ENCODE peak calls at places on chromosomes 2 and 18, in ten cellular contexts. D is fibroblast of lung, I is GM10248, T is cardiac muscle cell, V is PC-3, M is IMR-90, Q is pancreas, E is stomach, H is heart right ventricle, W is epithelial cell of proximal tubule. A is an unnamed sample.

GRCh38 chr2:172996387-172996961 is 79.2 kb upstream of the MAP3K20 start:
- DNase-seq in V (peak), W (no peak), D (peak), H (no peak), T (no peak), E (no peak), M (peak), Q (no peak), I (no peak), A (no peak)

GRCh38 chr18:74840492-74841167 is 243.0 kb downstream of the ZNF407 start:
- DNase-seq in Q (no peak), E (no peak), M (peak), D (peak), H (no peak), I (no peak), V (peak), T (no peak), W (no peak), A (no peak)

GRCh38 chr2:8578335-8579244 is 103.3 kb upstream of the ID2 start:
- DNase-seq in E (peak), Q (no peak), V (peak), W (no peak), H (no peak), D (peak), T (no peak), I (no peak), M (peak), A (no peak)

GRCh38 chr2:52810460-52810859 is 957.1 kb upstream of the CHAC2 start:
- DNase-seq in T (peak), W (peak), V (peak), E (no peak), M (peak), D (peak), H (no peak), I (peak), Q (no peak), A (no peak)

GRCh38 chr2:103464831-103465230 is 703.0 kb downstream of the TMEM182 start:
- DNase-seq in D (no peak), H (no peak), M (no peak), V (no peak), T (no peak), Q (no peak), W (no peak), E (no peak), I (no peak), A (no peak)

GRCh38 chr2:128214251-128214650 is 104.4 kb downstream of the HS6ST1 start:
- DNase-seq in T (no peak), V (no peak), H (no peak), E (no peak), D (no peak), I (no peak), Q (no peak), M (no peak), W (no peak), A (no peak)

GRCh38 chr2:47594656-47595055 is 188.3 kb upstream of the MSH6 start:
- DNase-seq in E (no peak), W (no peak), I (no peak), D (no peak), Q (no peak), T (no peak), V (no peak), M (no peak), H (no peak), A (no peak)

GRCh38 chr2:43484323-43484930 is 111.4 kb downstream of the THADA start:
- DNase-seq in W (no peak), D (peak), T (peak), V (peak), M (peak), I (no peak), Q (no peak), E (no peak), H (no peak), A (no peak)

GRCh38 chr2:159968282-159968900 is 94.0 kb downstream of the PLA2R1 start:
- DNase-seq in W (no peak), V (peak), E (no peak), H (no peak), I (peak), M (peak), Q (peak), T (peak), D (peak), A (peak)

GRCh38 chr2:240556553-240557100 is 1.2 kb downstream of the ANKMY1 start:
- DNase-seq in V (peak), W (no peak), Q (peak), I (peak), M (peak), T (peak), H (peak), E (peak), D (peak), A (peak)

GRCh38 chr2:240858871-240859270 is 9.8 kb upstream of the AGXT start:
- DNase-seq in V (no peak), M (no peak), I (no peak), T (no peak), W (no peak), Q (no peak), E (no peak), D (no peak), H (no peak), A (no peak)

GRCh38 chr18:58512161-58512581 is 116.7 kb downstream of the ALPK2 start:
- DNase-seq in H (no peak), Q (no peak), D (no peak), W (no peak), E (no peak), V (no peak), I (no peak), T (no peak), M (no peak), A (no peak)

GRCh38 chr2:33015421-33016142 is 68.8 kb downstream of the LTBP1 start:
- DNase-seq in T (peak), V (peak), Q (peak), W (peak), M (peak), D (peak), H (no peak), I (no peak), E (no peak), A (no peak)

GRCh38 chr2:235990344-235990743 is 177.8 kb downstream of the GBX2 start:
- DNase-seq in E (peak), W (no peak), V (no peak), Q (peak), H (peak), I (no peak), D (no peak), M (no peak), T (no peak), A (no peak)

GRCh38 chr2:234355798-234356365 is 141.0 kb downstream of the ARL4C start:
- DNase-seq in I (no peak), E (no peak), Q (no peak), H (no peak), D (no peak), W (no peak), T (no peak), V (no peak), M (no peak), A (no peak)

GRCh38 chr2:29723255-29724001 is 198.0 kb downstream of the ALK start:
- DNase-seq in T (no peak), W (no peak), Q (peak), H (no peak), E (peak), M (no peak), D (no peak), V (peak), I (peak), A (no peak)

GRCh38 chr18:24986611-24987270 is 365.2 kb downstream of the ZNF521 start:
- DNase-seq in W (no peak), D (peak), I (no peak), T (peak), E (no peak), V (no peak), M (peak), Q (no peak), H (no peak), A (no peak)

GRCh38 chr2:160289803-160290202 is 89.7 kb upstream of the ITGB6 start:
- DNase-seq in W (no peak), E (no peak), T (no peak), I (no peak), H (no peak), V (no peak), D (no peak), M (no peak), Q (no peak), A (no peak)

GRCh38 chr18:8478166-8478967 is 130.9 kb upstream of the RAB12 start:
- DNase-seq in W (no peak), D (peak), Q (peak), M (peak), T (peak), E (peak), I (peak), V (peak), H (peak), A (peak)

GRCh38 chr2:120682654-120683053 is 53.0 kb upstream of the GLI2 start:
- DNase-seq in W (no peak), M (no peak), H (no peak), D (no peak), Q (no peak), I (no peak), V (no peak), T (no peak), E (no peak), A (no peak)

GRCh38 chr18:55100817-55101457 is 141.7 kb upstream of the CCDC68 start:
- DNase-seq in T (no peak), M (peak), D (peak), H (no peak), I (no peak), W (peak), E (no peak), V (peak), Q (no peak), A (no peak)

GRCh38 chr18:29083545-29083944 is 906.6 kb upstream of the CDH2 start:
- DNase-seq in T (no peak), D (no peak), E (no peak), H (no peak), I (no peak), W (no peak), Q (no peak), M (peak), V (no peak), A (no peak)

GRCh38 chr2:127143851-127144782 is 37.2 kb upstream of the BIN1 start:
- DNase-seq in Q (no peak), M (peak), D (peak), H (no peak), E (no peak), W (peak), T (no peak), V (no peak), I (no peak), A (no peak)

GRCh38 chr2:217790681-217791392 is 212.0 kb downstream of the TNS1 start:
- DNase-seq in I (peak), W (no peak), H (no peak), Q (no peak), M (peak), E (peak), D (peak), V (peak), T (no peak), A (no peak)

GRCh38 chr2:44975571-44976450 is 33.4 kb downstream of the SIX2 start:
- DNase-seq in Q (no peak), D (peak), I (peak), M (no peak), T (no peak), E (no peak), H (no peak), W (no peak), V (no peak), A (no peak)

GRCh38 chr2:239399404-239399999 is 1.3 kb downstream of the HDAC4 start:
- DNase-seq in Q (peak), M (peak), E (peak), D (peak), T (peak), I (no peak), W (peak), V (peak), H (no peak), A (no peak)

GRCh38 chr18:27665264-27665799 is 480.2 kb upstream of the CHST9 start:
- DNase-seq in V (no peak), W (no peak), D (peak), E (no peak), T (peak), Q (no peak), I (no peak), H (no peak), M (no peak), A (no peak)

GRCh38 chr2:117674172-117674571 is 140.3 kb upstream of the DDX18 start:
- DNase-seq in T (no peak), H (no peak), E (no peak), M (no peak), W (no peak), I (no peak), D (no peak), V (no peak), Q (no peak), A (no peak)

GRCh38 chr2:69694894-69695849 is 46.8 kb upstream of the ANXA4 start:
- DNase-seq in V (peak), Q (no peak), T (no peak), E (no peak), I (no peak), W (no peak), H (no peak), D (peak), M (peak), A (no peak)

GRCh38 chr2:134362152-134362653 is 108.3 kb downstream of the MGAT5 start:
- DNase-seq in D (no peak), M (no peak), Q (no peak), E (no peak), T (no peak), V (no peak), H (no peak), W (no peak), I (no peak), A (no peak)

GRCh38 chr18:50870138-50870845 is 8.6 kb upstream of the ME2 start:
- DNase-seq in I (no peak), V (peak), Q (no peak), W (peak), E (no peak), H (no peak), M (peak), T (no peak), D (peak), A (no peak)

GRCh38 chr2:79393806-79394484 is 118.9 kb upstream of the CTNNA2 start:
- DNase-seq in W (no peak), T (peak), H (peak), Q (no peak), V (no peak), I (no peak), D (peak), M (no peak), E (no peak), A (no peak)

GRCh38 chr2:6073260-6074141 is 381.3 kb downstream of the SOX11 start:
- DNase-seq in Q (no peak), T (peak), V (no peak), E (no peak), D (peak), W (no peak), I (no peak), M (peak), H (no peak), A (no peak)

GRCh38 chr2:20443276-20443920 is 3.5 kb upstream of the RHOB start:
- DNase-seq in E (peak), I (peak), V (peak), H (no peak), D (no peak), T (peak), M (peak), W (peak), Q (peak), A (no peak)

GRCh38 chr2:108449410-108450200 is 599 bp downstream of the GCC2 start:
- DNase-seq in V (peak), I (peak), T (peak), D (peak), M (peak), H (no peak), W (no peak), E (peak), Q (no peak), A (no peak)

GRCh38 chr2:138779451-138780440 is at the start of gene NXPH2:
- DNase-seq in T (peak), E (no peak), I (no peak), V (no peak), D (peak), H (no peak), Q (no peak), W (no peak), M (no peak), A (peak)

GRCh38 chr2:65708129-65708528 is 275.7 kb upstream of the SPRED2 start:
- DNase-seq in Q (no peak), M (peak), T (no peak), D (peak), E (no peak), W (peak), H (no peak), V (no peak), I (no peak), A (no peak)

GRCh38 chr2:65706376-65706775 is 274.0 kb upstream of the SPRED2 start:
- DNase-seq in H (no peak), Q (no peak), W (no peak), D (peak), I (no peak), E (no peak), T (no peak), V (no peak), M (no peak), A (no peak)

GRCh38 chr2:65710356-65710755 is 278.0 kb upstream of the SPRED2 start:
- DNase-seq in V (no peak), M (no peak), I (no peak), D (no peak), H (no peak), Q (no peak), W (no peak), T (no peak), E (no peak), A (no peak)

GRCh38 chr2:65711863-65712262 is 279.5 kb upstream of the SPRED2 start:
- DNase-seq in M (no peak), H (no peak), E (no peak), W (no peak), I (no peak), T (no peak), D (no peak), Q (no peak), V (no peak), A (no peak)

DNA sequence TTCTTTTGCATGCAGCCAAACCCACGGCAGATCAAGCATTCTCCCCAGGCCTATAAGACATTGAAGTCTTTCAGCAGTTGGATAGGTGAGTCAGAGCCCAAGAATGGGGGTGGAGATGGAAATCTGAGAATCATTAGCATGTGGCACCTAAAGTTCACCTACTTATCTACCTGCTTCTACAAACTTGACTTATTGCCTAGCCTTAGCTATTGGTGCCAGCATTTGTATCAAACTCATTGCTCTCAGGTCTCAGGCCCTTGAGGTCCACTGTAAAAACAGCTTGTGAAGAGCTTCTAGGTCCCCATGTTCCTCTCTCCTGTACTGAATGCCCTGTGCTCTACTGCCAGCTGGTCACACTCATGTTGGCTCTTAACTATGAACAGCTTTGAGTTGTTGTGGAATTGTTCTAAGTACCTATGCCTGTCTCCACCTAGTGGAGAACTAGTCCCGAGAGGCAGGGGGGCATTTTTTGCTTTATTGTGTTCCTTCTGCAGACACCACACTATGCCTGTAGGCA is 278.4 kb upstream of the SPRED2 start:
- DNase-seq in H (no peak), T (peak), Q (no peak), E (peak), M (peak), D (peak), W (no peak), V (peak), I (no peak), A (peak)
- TF ChIP-seq CTCF in H (no peak), T (peak), Q (no peak), E (no peak), M (peak), D (peak), W (peak), V (peak), I (peak), A (peak)

GRCh38 chr2:15588329-15588919 is 3.2 kb upstream of the DDX1 start:
- DNase-seq in H (no peak), T (peak), E (peak), I (peak), D (peak), M (peak), Q (peak), V (peak), W (no peak), A (peak)
- TF ChIP-seq CTCF in H (peak), T (peak), E (peak), I (peak), D (peak), M (peak), Q (peak), V (peak), W (peak), A (peak)

GRCh38 chr18:902179-902718 is 2.4 kb upstream of the ADCYAP1 start:
- DNase-seq in T (no peak), H (no peak), M (no peak), I (no peak), V (peak), E (no peak), W (no peak), D (peak), Q (no peak), A (no peak)
- TF ChIP-seq CTCF in T (peak), H (no peak), M (no peak), I (no peak), V (peak), E (no peak), W (peak), D (no peak), Q (no peak), A (no peak)

GRCh38 chr18:47618758-47619157 is 311.7 kb downstream of the SMAD2 start:
- DNase-seq in H (no peak), D (no peak), E (no peak), Q (no peak), T (no peak), V (no peak), W (no peak), I (no peak), M (no peak), A (no peak)
- TF ChIP-seq CTCF in H (no peak), D (no peak), E (no peak), Q (no peak), T (no peak), V (no peak), W (no peak), I (no peak), M (no peak), A (no peak)

GRCh38 chr2:221999702-222000101 is 299.1 kb downstream of the PAX3 start:
- DNase-seq in D (peak), Q (no peak), M (peak), V (peak), E (no peak), H (no peak), I (no peak), T (no peak), W (no peak), A (no peak)
- TF ChIP-seq CTCF in D (no peak), Q (no peak), M (no peak), V (no peak), E (no peak), H (no peak), I (no peak), T (no peak), W (no peak), A (no peak)

GRCh38 chr2:129708221-129708967 is 271.1 kb upstream of the RAB6C start:
- DNase-seq in T (no peak), E (no peak), W (no peak), M (no peak), V (no peak), D (no peak), I (no peak), H (no peak), Q (no peak), A (no peak)
- TF ChIP-seq CTCF in T (no peak), E (no peak), W (no peak), M (no peak), V (no peak), D (no peak), I (no peak), H (no peak), Q (no peak), A (no peak)

GRCh38 chr2:246489-247145 is 17.2 kb downstream of the SH3YL1 start:
- DNase-seq in M (peak), W (no peak), T (peak), D (peak), Q (peak), V (peak), E (no peak), H (no peak), I (peak), A (peak)
- TF ChIP-seq CTCF in M (peak), W (peak), T (peak), D (peak), Q (peak), V (peak), E (peak), H (no peak), I (peak), A (peak)

DNA sequence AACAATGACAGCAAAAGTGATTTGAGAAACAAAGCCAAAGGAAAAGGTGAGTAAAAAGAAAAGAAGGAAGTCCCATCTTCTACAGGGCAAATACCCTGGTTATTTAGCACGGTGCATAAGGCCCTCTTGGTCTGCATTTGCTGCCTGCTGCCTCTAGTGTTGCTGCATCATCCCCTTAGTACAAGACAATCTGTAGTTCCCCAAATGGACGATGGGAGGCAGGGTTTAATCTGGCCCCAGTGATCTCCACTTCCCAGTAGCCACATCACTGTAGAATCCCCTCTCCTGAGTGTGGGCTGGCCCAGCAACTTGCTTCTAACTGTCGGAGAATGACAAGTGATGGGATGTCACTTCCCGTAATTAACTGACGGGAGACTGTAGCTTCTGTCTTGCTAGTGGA is 85.1 kb downstream of the CTAGE1 start:
- DNase-seq in I (no peak), W (no peak), E (no peak), T (no peak), M (no peak), D (no peak), Q (no peak), V (no peak), H (no peak), A (peak)
- TF ChIP-seq CTCF in I (no peak), W (peak), E (no peak), T (peak), M (peak), D (no peak), Q (no peak), V (peak), H (no peak), A (peak)